ENCODE peak calls at places on chromosomes 4 and X, in five cellular contexts. J, H, S, K and W are unnamed samples.

GRCh38 chr4:129037093-129037492 is 56.2 kb downstream of the SCLT1 start:
- DNase-seq in J (no peak), H (no peak), S (no peak), K (no peak), W (no peak)

GRCh38 chr4:30839583-30840520 is 119.7 kb downstream of the PCDH7 start:
- DNase-seq in J (no peak), H (no peak), S (no peak), K (no peak), W (peak)

GRCh38 chrX:40468033-40468979 is 112.5 kb upstream of the ATP6AP2 start:
- DNase-seq in J (peak), H (peak), S (peak), K (no peak), W (peak)

GRCh38 chr4:149959391-149959790 is 118.9 kb upstream of the DCLK2 start:
- DNase-seq in J (no peak), H (no peak), S (no peak), K (no peak), W (no peak)

GRCh38 chrX:10050481-10050880 is 83.3 kb downstream of the CLDN34 start:
- DNase-seq in J (no peak), H (no peak), S (no peak), K (peak), W (no peak)

GRCh38 chr4:81032174-81032551 is 1.7 kb downstream of the BMP3 start:
- DNase-seq in J (no peak), H (no peak), S (no peak), K (no peak), W (no peak)

GRCh38 chrX:45668686-45669443 is 468.2 kb upstream of the DIPK2B start:
- DNase-seq in J (no peak), H (no peak), S (no peak), K (no peak), W (peak)

GRCh38 chrX:139851730-139852129 is 81.1 kb downstream of the ATP11C start:
- DNase-seq in J (no peak), H (no peak), S (no peak), K (no peak), W (no peak)

GRCh38 chr4:11312389-11312788 is 116.3 kb downstream of the HS3ST1 start:
- DNase-seq in J (no peak), H (no peak), S (no peak), K (no peak), W (no peak)

GRCh38 chr4:40254961-40255721 is 58.3 kb downstream of the RHOH start:
- DNase-seq in J (no peak), H (peak), S (no peak), K (no peak), W (peak)

GRCh38 chrX:107135076-107135964 is 16.7 kb upstream of the RBM41 start:
- DNase-seq in J (peak), H (peak), S (no peak), K (no peak), W (peak)

GRCh38 chrX:41785685-41786084 is 61.7 kb downstream of the GPR82 start:
- DNase-seq in J (no peak), H (no peak), S (no peak), K (no peak), W (no peak)

GRCh38 chrX:41779058-41779564 is 55.1 kb downstream of the GPR82 start:
- DNase-seq in J (no peak), H (peak), S (no peak), K (no peak), W (peak)

GRCh38 chrX:41779941-41780340 is 56.0 kb downstream of the GPR82 start:
- DNase-seq in J (no peak), H (no peak), S (no peak), K (no peak), W (no peak)

GRCh38 chrX:41781500-41781899 is 57.5 kb downstream of the GPR82 start:
- DNase-seq in J (peak), H (peak), S (no peak), K (no peak), W (peak)
- TF ChIP-seq SRF in J (no peak), H (no peak), S (no peak), K (no peak), W (no peak)

GRCh38 chrX:16319929-16320328 is 152.6 kb downstream of the MAGEB17 start:
- DNase-seq in J (no peak), H (no peak), S (no peak), K (no peak), W (no peak)

GRCh38 chrX:16316336-16316735 is 149.1 kb downstream of the MAGEB17 start:
- DNase-seq in J (no peak), H (no peak), S (no peak), K (no peak), W (no peak)

DNA sequence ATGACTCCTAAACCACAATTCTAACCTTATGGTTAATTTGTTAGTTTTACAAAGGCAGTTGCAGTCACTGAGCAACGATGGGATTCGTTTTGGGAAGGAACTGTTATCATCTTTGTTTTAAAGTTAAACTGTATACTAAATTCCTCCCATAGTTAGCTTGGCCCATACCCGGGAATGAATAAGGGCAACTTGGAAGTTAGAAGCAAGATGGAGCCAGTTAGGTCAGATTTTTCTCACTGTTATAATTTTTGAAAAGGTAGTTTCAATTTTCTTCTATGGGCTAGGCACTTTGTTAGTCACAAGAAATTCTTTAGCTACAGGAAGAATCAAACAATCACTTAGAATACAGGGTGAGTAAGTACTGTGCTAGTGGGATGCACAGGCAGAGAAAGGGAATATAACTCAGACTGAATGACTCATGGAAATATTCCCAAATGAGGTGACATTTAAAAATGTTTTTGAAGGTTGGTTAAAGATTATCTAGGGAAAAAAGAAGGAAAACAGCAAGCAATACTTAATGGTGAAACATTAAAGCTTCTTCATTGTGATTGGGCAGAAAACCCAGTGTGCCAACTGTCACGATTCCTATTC is 153.6 kb downstream of the MAGEB17 start:
- DNase-seq in J (no peak), H (no peak), S (no peak), K (no peak), W (no peak)
- TF ChIP-seq YY1 in J (no peak), H (no peak), S (no peak), K (no peak), W (no peak)

GRCh38 chr4:52244773-52245360 is 193.8 kb downstream of the SPATA18 start:
- DNase-seq in J (no peak), H (no peak), S (no peak), K (no peak), W (no peak)
- TF ChIP-seq SRF in J (no peak), H (no peak), S (no peak), K (no peak), W (no peak)

GRCh38 chr4:15912961-15913630 is 25.4 kb downstream of the FGFBP1 start:
- DNase-seq in J (no peak), H (no peak), S (no peak), K (no peak), W (no peak)

GRCh38 chr4:15910150-15910945 is 28.2 kb downstream of the FGFBP1 start:
- DNase-seq in J (no peak), H (no peak), S (no peak), K (no peak), W (no peak)

GRCh38 chr4:15913631-15913970 is 24.9 kb downstream of the FGFBP1 start:
- DNase-seq in J (no peak), H (no peak), S (no peak), K (no peak), W (peak)

GRCh38 chr4:15914291-15914690 is 24.2 kb downstream of the FGFBP1 start:
- DNase-seq in J (no peak), H (no peak), S (no peak), K (no peak), W (no peak)

GRCh38 chr4:15912236-15912635 is 26.3 kb downstream of the FGFBP1 start:
- DNase-seq in J (no peak), H (no peak), S (no peak), K (no peak), W (no peak)
- TF ChIP-seq YY1 in J (no peak), H (no peak), S (no peak), K (no peak), W (no peak)

GRCh38 chrX:87693204-87693603 is 175.6 kb downstream of the KLHL4 start:
- DNase-seq in J (no peak), H (no peak), S (no peak), K (no peak), W (no peak)

GRCh38 chrX:87687703-87688102 is 170.1 kb downstream of the KLHL4 start:
- DNase-seq in J (no peak), H (no peak), S (no peak), K (no peak), W (no peak)
- TF ChIP-seq SRF in J (no peak), H (no peak), S (no peak), K (no peak), W (no peak)

GRCh38 chr4:112343330-112343729 is 46.2 kb downstream of the ALPK1 start:
- DNase-seq in J (no peak), H (no peak), S (no peak), K (no peak), W (no peak)

GRCh38 chr4:112352736-112353135 is 55.6 kb downstream of the ALPK1 start:
- DNase-seq in J (no peak), H (no peak), S (no peak), K (no peak), W (no peak)

GRCh38 chr4:112348488-112349158 is 51.5 kb downstream of the ALPK1 start:
- DNase-seq in J (peak), H (peak), S (no peak), K (no peak), W (peak)
- TF ChIP-seq YY1 in J (no peak), H (no peak), S (no peak), K (no peak), W (no peak)

GRCh38 chrX:150361070-150361776 is 1.9 kb upstream of the MAMLD1 start:
- DNase-seq in J (no peak), H (no peak), S (no peak), K (no peak), W (no peak)

GRCh38 chrX:150364347-150365050 is 1.4 kb downstream of the MAMLD1 start:
- DNase-seq in J (no peak), H (no peak), S (no peak), K (no peak), W (no peak)

GRCh38 chrX:150361777-150362351 is 1.3 kb upstream of the MAMLD1 start:
- DNase-seq in J (no peak), H (no peak), S (no peak), K (no peak), W (no peak)

GRCh38 chrX:150363561-150364346 is 637 bp downstream of the MAMLD1 start:
- DNase-seq in J (no peak), H (no peak), S (no peak), K (no peak), W (no peak)

DNA sequence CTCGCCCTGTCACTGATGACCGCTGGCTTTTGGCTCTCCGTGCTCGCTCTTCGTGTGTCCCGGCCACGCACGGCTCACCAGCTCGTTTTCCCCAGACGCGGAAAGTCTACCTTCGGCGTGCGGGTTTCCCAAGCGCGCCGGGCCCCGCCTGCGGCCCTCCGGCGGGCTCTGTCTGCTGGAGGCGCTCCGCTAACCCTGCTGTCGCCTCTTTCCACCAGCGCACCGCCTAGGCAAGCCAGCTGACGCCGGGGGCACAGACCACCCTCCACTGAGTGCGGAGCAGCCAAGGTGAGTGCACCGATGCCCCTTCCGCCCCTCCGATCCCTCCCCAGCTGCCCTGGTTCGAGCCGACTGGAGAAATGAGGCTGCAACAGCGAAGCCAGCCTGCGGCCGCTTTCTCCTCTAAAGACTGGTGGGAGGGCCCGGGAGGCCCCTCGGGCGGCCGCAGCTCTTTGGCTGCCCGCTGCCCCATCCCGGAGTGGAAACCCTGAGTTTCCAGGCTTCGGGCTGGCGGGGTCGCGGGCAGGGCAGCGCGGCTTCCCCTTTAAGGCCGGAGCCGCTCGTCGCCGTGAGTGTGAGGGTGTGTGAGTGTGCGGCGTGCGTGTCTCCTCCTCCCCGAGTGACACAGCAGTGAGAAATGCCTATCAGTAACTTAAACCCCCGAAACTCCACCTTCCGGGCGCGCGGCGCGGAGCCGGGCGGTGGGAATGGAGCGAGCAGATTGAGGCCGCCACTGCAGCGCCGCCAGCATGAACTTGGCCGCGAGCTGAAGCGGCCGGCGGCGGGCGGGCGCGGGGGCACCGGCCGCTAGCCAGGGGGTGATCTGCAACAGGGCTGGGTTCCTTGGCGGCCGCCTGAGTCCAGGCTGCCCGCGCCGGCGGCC is at the start of gene MAMLD1:
- DNase-seq in J (peak), H (no peak), S (no peak), K (no peak), W (peak)
- TF ChIP-seq SRF in J (no peak), H (no peak), S (no peak), K (no peak), W (no peak)

GRCh38 chr4:74440356-74440755 is 4.6 kb upstream of the AREG start:
- DNase-seq in J (peak), H (peak), S (no peak), K (no peak), W (no peak)
- TF ChIP-seq YY1 in J (no peak), H (no peak), S (no peak), K (no peak), W (no peak)